ENCODE peak calls at places on chromosome 4, in six cellular contexts. One of them, this sample, is unnamed.

GRCh38 chr4:28682872-28683271 is 1822.2 kb downstream of the STIM2 start:
- DNase-seq in HCT116: no peak
- DNase-seq in lower lobe of right lung: no peak
- DNase-seq in upper lobe of left lung: no peak
- DNase-seq in AG10803: no peak
- DNase-seq in Peyer's patch: no peak
- DNase-seq in this sample: no peak

GRCh38 chr4:87880106-87880505 is 47.3 kb downstream of the MEPE start:
- DNase-seq in HCT116: no peak
- DNase-seq in lower lobe of right lung: no peak
- DNase-seq in upper lobe of left lung: no peak
- DNase-seq in AG10803: no peak
- DNase-seq in Peyer's patch: no peak
- DNase-seq in this sample: no peak

GRCh38 chr4:139968831-139969230 is 185.2 kb downstream of the MAML3 start:
- DNase-seq in HCT116: no peak
- DNase-seq in lower lobe of right lung: no peak
- DNase-seq in upper lobe of left lung: no peak
- DNase-seq in AG10803: no peak
- DNase-seq in Peyer's patch: no peak
- DNase-seq in this sample: no peak

GRCh38 chr4:826508-827208 is 729 bp upstream of the CPLX1 start:
- DNase-seq in HCT116: no peak
- DNase-seq in lower lobe of right lung: peak
- DNase-seq in upper lobe of left lung: no peak
- DNase-seq in AG10803: no peak
- DNase-seq in Peyer's patch: no peak
- DNase-seq in this sample: no peak

GRCh38 chr4:101126044-101126443 is 221.3 kb downstream of the PPP3CA start:
- DNase-seq in HCT116: no peak
- DNase-seq in lower lobe of right lung: no peak
- DNase-seq in upper lobe of left lung: no peak
- DNase-seq in AG10803: peak
- DNase-seq in Peyer's patch: no peak
- DNase-seq in this sample: peak

GRCh38 chr4:16205298-16206164 is 20.7 kb downstream of the TAPT1 start:
- DNase-seq in HCT116: no peak
- DNase-seq in lower lobe of right lung: no peak
- DNase-seq in upper lobe of left lung: no peak
- DNase-seq in AG10803: peak
- DNase-seq in Peyer's patch: no peak
- DNase-seq in this sample: no peak

GRCh38 chr4:174198396-174199179 is 84.9 kb downstream of the FBXO8 start:
- DNase-seq in HCT116: no peak
- DNase-seq in lower lobe of right lung: no peak
- DNase-seq in upper lobe of left lung: no peak
- DNase-seq in AG10803: peak
- DNase-seq in Peyer's patch: no peak
- DNase-seq in this sample: peak

GRCh38 chr4:93334003-93334402 is 494.6 kb upstream of the ATOH1 start:
- DNase-seq in HCT116: no peak
- DNase-seq in lower lobe of right lung: no peak
- DNase-seq in upper lobe of left lung: no peak
- DNase-seq in AG10803: no peak
- DNase-seq in Peyer's patch: no peak
- DNase-seq in this sample: peak

GRCh38 chr4:89949782-89950387 is 55.2 kb downstream of the MMRN1 start:
- DNase-seq in HCT116: no peak
- DNase-seq in lower lobe of right lung: no peak
- DNase-seq in upper lobe of left lung: no peak
- DNase-seq in AG10803: no peak
- DNase-seq in Peyer's patch: no peak
- DNase-seq in this sample: no peak

GRCh38 chr4:37836838-37837413 is 10.4 kb downstream of the PGM2 start:
- DNase-seq in HCT116: no peak
- DNase-seq in lower lobe of right lung: no peak
- DNase-seq in upper lobe of left lung: no peak
- DNase-seq in AG10803: no peak
- DNase-seq in Peyer's patch: no peak
- DNase-seq in this sample: no peak

GRCh38 chr4:99573735-99574368 is 772 bp upstream of the MTTP start:
- DNase-seq in HCT116: no peak
- DNase-seq in lower lobe of right lung: no peak
- DNase-seq in upper lobe of left lung: no peak
- DNase-seq in AG10803: no peak
- DNase-seq in Peyer's patch: no peak
- DNase-seq in this sample: no peak

GRCh38 chr4:158496030-158496741 is 25.5 kb upstream of the RXFP1 start:
- DNase-seq in HCT116: peak
- DNase-seq in lower lobe of right lung: peak
- DNase-seq in upper lobe of left lung: peak
- DNase-seq in AG10803: no peak
- DNase-seq in Peyer's patch: no peak
- DNase-seq in this sample: no peak

GRCh38 chr4:186924723-186925122 is 201.1 kb upstream of the FAT1 start:
- DNase-seq in HCT116: no peak
- DNase-seq in lower lobe of right lung: no peak
- DNase-seq in upper lobe of left lung: no peak
- DNase-seq in AG10803: no peak
- DNase-seq in Peyer's patch: no peak
- DNase-seq in this sample: no peak

GRCh38 chr4:186266699-186267467 is 894 bp downstream of the F11 start:
- DNase-seq in HCT116: no peak
- DNase-seq in lower lobe of right lung: peak
- DNase-seq in upper lobe of left lung: peak
- DNase-seq in AG10803: peak
- DNase-seq in Peyer's patch: no peak
- DNase-seq in this sample: no peak

GRCh38 chr4:146957252-146957651 is 11.6 kb upstream of the TTC29 start:
- DNase-seq in HCT116: no peak
- DNase-seq in lower lobe of right lung: no peak
- DNase-seq in upper lobe of left lung: no peak
- DNase-seq in AG10803: peak
- DNase-seq in Peyer's patch: no peak
- DNase-seq in this sample: peak

GRCh38 chr4:170497729-170498128 is 408.0 kb upstream of the AADAT start:
- DNase-seq in HCT116: no peak
- DNase-seq in lower lobe of right lung: no peak
- DNase-seq in upper lobe of left lung: no peak
- DNase-seq in AG10803: no peak
- DNase-seq in Peyer's patch: no peak
- DNase-seq in this sample: no peak

GRCh38 chr4:20432098-20432497 is 180.4 kb downstream of the SLIT2 start:
- DNase-seq in HCT116: no peak
- DNase-seq in lower lobe of right lung: no peak
- DNase-seq in upper lobe of left lung: no peak
- DNase-seq in AG10803: peak
- DNase-seq in Peyer's patch: no peak
- DNase-seq in this sample: no peak

GRCh38 chr4:13344216-13344615 is 139.9 kb downstream of the RAB28 start:
- DNase-seq in HCT116: no peak
- DNase-seq in lower lobe of right lung: no peak
- DNase-seq in upper lobe of left lung: no peak
- DNase-seq in AG10803: peak
- DNase-seq in Peyer's patch: no peak
- DNase-seq in this sample: no peak

GRCh38 chr4:76234679-76235044 is 16.9 kb upstream of the FAM47E start:
- DNase-seq in HCT116: no peak
- DNase-seq in lower lobe of right lung: no peak
- DNase-seq in upper lobe of left lung: no peak
- DNase-seq in AG10803: no peak
- DNase-seq in Peyer's patch: no peak
- DNase-seq in this sample: no peak

GRCh38 chr4:1516261-1516660 is 110.0 kb upstream of the NKX1-1 start:
- DNase-seq in HCT116: no peak
- DNase-seq in lower lobe of right lung: peak
- DNase-seq in upper lobe of left lung: no peak
- DNase-seq in AG10803: no peak
- DNase-seq in Peyer's patch: no peak
- DNase-seq in this sample: no peak

GRCh38 chr4:142512161-142512560 is 333.9 kb downstream of the INPP4B start:
- DNase-seq in HCT116: no peak
- DNase-seq in lower lobe of right lung: no peak
- DNase-seq in upper lobe of left lung: no peak
- DNase-seq in AG10803: no peak
- DNase-seq in Peyer's patch: no peak
- DNase-seq in this sample: peak

GRCh38 chr4:3860913-3861636 is 94.9 kb downstream of the ADRA2C start:
- DNase-seq in HCT116: no peak
- DNase-seq in lower lobe of right lung: peak
- DNase-seq in upper lobe of left lung: no peak
- DNase-seq in AG10803: no peak
- DNase-seq in Peyer's patch: no peak
- DNase-seq in this sample: no peak

GRCh38 chr4:41933997-41934812 is 1.0 kb upstream of the TMEM33 start:
- DNase-seq in HCT116: peak
- DNase-seq in lower lobe of right lung: peak
- DNase-seq in upper lobe of left lung: no peak
- DNase-seq in AG10803: no peak
- DNase-seq in Peyer's patch: no peak
- DNase-seq in this sample: no peak

GRCh38 chr4:41935652-41936021 is 408 bp downstream of the TMEM33 start:
- DNase-seq in HCT116: peak
- DNase-seq in lower lobe of right lung: no peak
- DNase-seq in upper lobe of left lung: no peak
- DNase-seq in AG10803: peak
- DNase-seq in Peyer's patch: no peak
- DNase-seq in this sample: peak

GRCh38 chr4:41934813-41935651 is at the start of gene TMEM33:
- DNase-seq in HCT116: peak
- DNase-seq in lower lobe of right lung: peak
- DNase-seq in upper lobe of left lung: peak
- DNase-seq in AG10803: peak
- DNase-seq in Peyer's patch: peak
- DNase-seq in this sample: peak

GRCh38 chr4:41940834-41941233 is 5.6 kb downstream of the TMEM33 start:
- DNase-seq in HCT116: no peak
- DNase-seq in lower lobe of right lung: no peak
- DNase-seq in upper lobe of left lung: no peak
- DNase-seq in AG10803: no peak
- DNase-seq in Peyer's patch: no peak
- DNase-seq in this sample: no peak

GRCh38 chr4:41939016-41939623 is 3.9 kb downstream of the TMEM33 start:
- DNase-seq in HCT116: no peak
- DNase-seq in lower lobe of right lung: no peak
- DNase-seq in upper lobe of left lung: peak
- DNase-seq in AG10803: peak
- DNase-seq in Peyer's patch: no peak
- DNase-seq in this sample: peak
- H3K4me3 ChIP-seq in HCT116: no peak
- H3K4me3 ChIP-seq in lower lobe of right lung: no peak
- H3K4me3 ChIP-seq in upper lobe of left lung: no peak
- H3K4me3 ChIP-seq in AG10803: no peak
- H3K4me3 ChIP-seq in Peyer's patch: no peak
- H3K4me3 ChIP-seq in this sample: no peak

DNA sequence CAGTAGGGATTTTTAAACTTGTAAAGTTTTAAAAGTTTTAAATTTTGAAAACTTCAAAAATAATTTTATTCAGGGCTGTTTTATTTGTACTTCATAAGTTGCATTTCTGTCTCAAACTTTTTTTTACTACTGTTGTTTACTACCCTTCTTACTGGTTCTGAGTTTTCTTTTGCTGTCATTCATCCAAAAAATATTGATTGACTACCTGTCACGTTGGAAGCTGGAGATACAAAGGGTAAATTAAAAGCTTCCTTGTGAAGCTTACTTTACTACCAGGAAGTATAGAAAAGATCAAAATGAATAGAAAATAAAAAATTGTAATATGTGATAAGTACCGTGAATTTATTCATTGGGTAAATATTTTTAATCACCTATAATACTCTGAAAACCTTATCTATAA is 49.4 kb upstream of the MCUB start:
- DNase-seq in HCT116: no peak
- DNase-seq in lower lobe of right lung: no peak
- DNase-seq in upper lobe of left lung: no peak
- DNase-seq in AG10803: no peak
- DNase-seq in Peyer's patch: no peak
- DNase-seq in this sample: no peak
- TF ChIP-seq CTCF in HCT116: no peak
- TF ChIP-seq CTCF in lower lobe of right lung: no peak
- TF ChIP-seq CTCF in upper lobe of left lung: no peak
- TF ChIP-seq CTCF in AG10803: no peak
- TF ChIP-seq CTCF in Peyer's patch: no peak
- TF ChIP-seq CTCF in this sample: no peak

DNA sequence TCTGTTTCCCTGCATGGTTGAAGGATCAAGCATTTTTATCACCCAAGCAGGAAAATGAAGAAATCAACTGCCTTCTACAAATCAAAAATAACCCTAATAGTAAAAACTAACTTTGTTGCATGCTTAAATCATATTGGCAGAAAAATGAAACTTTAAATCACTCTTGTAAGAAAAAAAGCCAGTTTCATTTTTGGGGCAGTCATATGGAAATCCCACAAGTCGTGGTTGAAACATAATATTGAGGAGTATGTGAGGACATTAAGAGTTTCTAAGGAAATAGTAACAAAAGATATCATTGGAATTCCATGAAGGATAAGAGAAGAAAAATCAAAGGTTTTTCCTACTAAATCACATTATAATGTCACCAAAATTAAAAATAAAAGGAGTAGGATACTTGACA is 8.3 kb downstream of the TEC start:
- DNase-seq in HCT116: no peak
- DNase-seq in lower lobe of right lung: no peak
- DNase-seq in upper lobe of left lung: no peak
- DNase-seq in AG10803: no peak
- DNase-seq in Peyer's patch: no peak
- DNase-seq in this sample: no peak
- H3K4me3 ChIP-seq in HCT116: no peak
- H3K4me3 ChIP-seq in lower lobe of right lung: no peak
- H3K4me3 ChIP-seq in upper lobe of left lung: no peak
- H3K4me3 ChIP-seq in AG10803: no peak
- H3K4me3 ChIP-seq in Peyer's patch: no peak
- H3K4me3 ChIP-seq in this sample: no peak

DNA sequence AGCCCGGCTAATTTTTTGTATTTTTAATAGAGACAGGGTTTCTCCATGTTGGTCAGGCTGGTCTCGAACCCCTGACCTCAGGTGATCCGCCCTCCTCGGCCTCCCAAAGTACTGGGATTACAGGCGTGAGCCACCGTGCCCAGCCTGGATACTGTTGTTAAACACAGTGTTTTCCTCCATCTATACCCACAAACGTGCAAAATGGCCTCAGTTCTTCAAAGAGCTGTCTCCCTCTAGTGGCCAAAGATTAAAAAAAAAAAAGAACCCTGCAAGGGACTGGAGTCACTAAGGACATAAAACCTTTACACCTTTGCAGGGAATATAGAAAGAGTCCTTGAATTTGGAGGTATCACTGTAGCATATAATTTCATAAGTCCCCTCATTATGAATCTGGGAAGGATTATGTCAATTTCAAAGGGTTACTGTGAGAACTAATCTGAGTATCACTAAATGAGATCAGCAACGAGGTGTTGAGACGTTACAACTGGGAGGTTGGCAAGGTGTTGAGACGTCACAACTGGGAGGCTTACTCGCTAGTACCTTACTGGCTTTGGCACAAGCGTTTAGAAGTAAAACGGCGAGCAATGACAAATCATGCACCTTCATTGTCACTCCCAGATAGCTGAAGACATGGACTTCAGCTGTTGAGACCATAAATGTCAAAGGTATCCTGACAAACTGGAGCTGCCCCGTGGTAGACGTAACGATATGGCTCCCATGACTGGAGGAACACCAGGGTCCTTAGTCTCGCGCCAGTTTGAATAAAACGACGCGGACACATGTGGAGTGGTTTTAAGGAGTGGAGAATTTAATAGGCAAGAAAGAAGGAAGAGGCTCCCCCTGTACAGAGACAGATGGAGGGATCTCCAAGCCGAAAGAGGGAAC is 33.4 kb upstream of the ENPP6 start:
- DNase-seq in HCT116: peak
- DNase-seq in lower lobe of right lung: no peak
- DNase-seq in upper lobe of left lung: no peak
- DNase-seq in AG10803: peak
- DNase-seq in Peyer's patch: no peak
- DNase-seq in this sample: peak
- TF ChIP-seq CTCF in HCT116: peak
- TF ChIP-seq CTCF in lower lobe of right lung: peak
- TF ChIP-seq CTCF in upper lobe of left lung: peak
- TF ChIP-seq CTCF in AG10803: peak
- TF ChIP-seq CTCF in Peyer's patch: peak
- TF ChIP-seq CTCF in this sample: peak

This sample was measured in foreskin fibroblast.